ENCODE peak calls at places on chromosomes 7 and 10, in four cellular contexts. A, Z, M and U are unnamed samples.

GRCh38 chr7:116364469-116364868 is 135.1 kb upstream of the CAV2 start:
- DNase-seq in A (no peak), Z (no peak), M (no peak), U (no peak)

GRCh38 chr10:131233611-131234258 is 77.8 kb downstream of the TCERG1L start:
- DNase-seq in A (no peak), Z (no peak), M (no peak), U (no peak)

GRCh38 chr7:95804090-95804489 is 31.7 kb downstream of the DYNC1I1 start:
- DNase-seq in A (no peak), Z (no peak), M (no peak), U (no peak)

GRCh38 chr10:77422491-77423338 is 214.9 kb downstream of the KCNMA1 start:
- DNase-seq in A (no peak), Z (no peak), M (no peak), U (no peak)

GRCh38 chr10:127044191-127044590 is 139.0 kb downstream of the DOCK1 start:
- DNase-seq in A (no peak), Z (no peak), M (no peak), U (no peak)

GRCh38 chr10:70324341-70324861 is 40.6 kb upstream of the NPFFR1 start:
- DNase-seq in A (no peak), Z (peak), M (no peak), U (no peak)

GRCh38 chr10:75653761-75654160 is 222.3 kb downstream of the LRMDA start:
- DNase-seq in A (no peak), Z (no peak), M (no peak), U (no peak)

GRCh38 chr10:43076876-43077420 is at the start of gene RET:
- DNase-seq in A (peak), Z (peak), M (no peak), U (no peak)

GRCh38 chr7:10918093-10918590 is 55.5 kb upstream of the PHF14 start:
- DNase-seq in A (no peak), Z (no peak), M (no peak), U (no peak)